ENCODE peak calls at places on chromosomes 7 and 10, in seven cellular contexts. I is HS-5, P is left ventricle myocardium inferior, Y is T-helper 2 cell, O is KBM-7, D is fibroblast of the conjunctiva, G is epithelial cell of prostate. L is an unnamed sample.

GRCh38 chr10:93267521-93267920 is 193.8 kb downstream of the CYP26A1 start:
- DNase-seq in I (no peak), P (no peak), Y (no peak), O (peak; percentile 33), D (no peak), G (no peak), L (no peak)

GRCh38 chr7:34207810-34208209 is 302.5 kb downstream of the BMPER start:
- DNase-seq in I (no peak), P (no peak), Y (no peak), O (no peak), D (no peak), G (no peak), L (no peak)

GRCh38 chr7:110987130-110987693 is 103.7 kb upstream of the LRRN3 start:
- DNase-seq in I (no peak), P (no peak), Y (no peak), O (no peak), D (no peak), G (no peak), L (no peak)

GRCh38 chr10:86684305-86684704 is 16.0 kb downstream of the LDB3 start:
- DNase-seq in I (no peak), P (peak; percentile 71), Y (no peak), O (peak; percentile 28), D (no peak), G (no peak), L (no peak)

GRCh38 chr7:157474685-157475084 is 137.9 kb downstream of the DNAJB6 start:
- DNase-seq in I (no peak), P (no peak), Y (no peak), O (peak; percentile 48), D (no peak), G (no peak), L (no peak)

GRCh38 chr7:90816511-90817142 is 220.5 kb downstream of the CDK14 start:
- DNase-seq in I (peak; percentile 84), P (no peak), Y (no peak), O (peak; percentile 1), D (peak; percentile 94), G (peak; percentile 96), L (no peak)

GRCh38 chr7:131623154-131623553 is 66.7 kb upstream of the PODXL start:
- DNase-seq in I (no peak), P (peak; percentile 68), Y (no peak), O (no peak), D (no peak), G (no peak), L (no peak)

GRCh38 chr7:44461387-44461786 is 29.1 kb downstream of the NUDCD3 start:
- DNase-seq in I (peak; percentile 82), P (no peak), Y (no peak), O (peak; percentile 69), D (no peak), G (no peak), L (no peak)

GRCh38 chr10:122263971-122264370 is 7.1 kb upstream of the BTBD16 start:
- DNase-seq in I (peak; percentile 70), P (no peak), Y (no peak), O (no peak), D (peak; percentile 80), G (no peak), L (no peak)

GRCh38 chr7:114650491-114650890 is 235.9 kb downstream of the FOXP2 start:
- DNase-seq in I (no peak), P (no peak), Y (no peak), O (no peak), D (no peak), G (no peak), L (no peak)

GRCh38 chr7:117322741-117323584 is at the start of gene WNT2:
- DNase-seq in I (no peak), P (no peak), Y (no peak), O (no peak), D (no peak), G (no peak), L (no peak)

GRCh38 chr10:111200505-111201186 is 123.8 kb downstream of the ADRA2A start:
- DNase-seq in I (no peak), P (no peak), Y (no peak), O (no peak), D (no peak), G (no peak), L (no peak)

GRCh38 chr10:124386186-124387077 is 32.3 kb downstream of the OAT start:
- DNase-seq in I (no peak), P (no peak), Y (no peak), O (no peak), D (no peak), G (no peak), L (no peak)

GRCh38 chr7:100465702-100466311 is 1.7 kb upstream of the SPACDR start:
- DNase-seq in I (no peak), P (peak; percentile 80), Y (no peak), O (no peak), D (peak; percentile 66), G (no peak), L (peak; percentile 81)

L was measured in 8988T.